ENCODE peak calls at places on chromosomes 12 and 14, in eight cellular contexts. Y, T, B, Q, G, O, V and Z are unnamed samples.

GRCh38 chr12:13581031-13581430 is 384.5 kb downstream of the EMP1 start:
- DNase-seq in Y (no peak), T (no peak), B (no peak), Q (no peak), G (no peak), O (no peak), V (no peak), Z (no peak)

GRCh38 chr14:69619007-69619406 is 7.6 kb downstream of the SUSD6 start:
- DNase-seq in Y (no peak), T (no peak), B (no peak), Q (no peak), G (no peak), O (no peak), V (no peak), Z (no peak)

GRCh38 chr14:51869426-51870113 is 9.2 kb downstream of the GNG2 start:
- DNase-seq in Y (no peak), T (no peak), B (no peak), Q (no peak), G (no peak), O (no peak), V (no peak), Z (no peak)

GRCh38 chr14:67569011-67569650 is 30.9 kb downstream of the PIGH start:
- DNase-seq in Y (no peak), T (no peak), B (no peak), Q (no peak), G (no peak), O (no peak), V (peak), Z (no peak)

GRCh38 chr12:111766608-111767361 is at the start of gene ALDH2:
- DNase-seq in Y (no peak), T (peak), B (no peak), Q (peak), G (no peak), O (peak), V (peak), Z (peak)

GRCh38 chr12:114625294-114625851 is 58.6 kb downstream of the TBX3 start:
- DNase-seq in Y (peak), T (peak), B (peak), Q (no peak), G (peak), O (peak), V (peak), Z (peak)

GRCh38 chr14:23076785-23077408 is 18.0 kb downstream of the ACIN1 start:
- DNase-seq in Y (no peak), T (no peak), B (no peak), Q (no peak), G (no peak), O (peak), V (no peak), Z (no peak)

GRCh38 chr12:79255326-79255725 is 390.8 kb downstream of the SYT1 start:
- DNase-seq in Y (no peak), T (no peak), B (no peak), Q (no peak), G (no peak), O (no peak), V (no peak), Z (no peak)

GRCh38 chr14:91649930-91650329 is 82.0 kb downstream of the CATSPERB start:
- DNase-seq in Y (no peak), T (no peak), B (peak), Q (no peak), G (no peak), O (peak), V (no peak), Z (no peak)

GRCh38 chr14:100083706-100084105 is 18.5 kb downstream of the EVL start:
- DNase-seq in Y (no peak), T (no peak), B (no peak), Q (no peak), G (no peak), O (no peak), V (no peak), Z (no peak)